ENCODE peak calls at places on chromosomes 4 and X, in ten cellular contexts. Y, L, J, H, G, A, P, C, Q and F are unnamed samples.

GRCh38 chr4:189823611-189824010 is 117.1 kb upstream of the FRG1 start:
- DNase-seq in A (no peak), Q (no peak), P (peak; percentile 91), H (no peak), C (no peak), J (no peak), L (no peak), G (no peak), Y (no peak), F (no peak)

GRCh38 chrX:133323450-133323849 is 91.8 kb downstream of the GPC4 start:
- DNase-seq in A (no peak), Q (no peak), Y (no peak), P (no peak), G (no peak), C (no peak), J (no peak), L (no peak), H (no peak), F (no peak)

GRCh38 chr4:168218663-168219062 is 99.9 kb downstream of the DDX60 start:
- DNase-seq in A (peak; percentile 76), Y (peak; percentile 32), J (peak; percentile 86), C (no peak), P (no peak), G (no peak), Q (peak; percentile 42), L (peak; percentile 86), H (no peak), F (no peak)

GRCh38 chr4:130479674-130480073 is 1383.7 kb downstream of the C4orf33 start:
- DNase-seq in A (no peak), Y (no peak), J (no peak), L (no peak), Q (no peak), P (no peak), H (no peak), C (no peak), G (no peak), F (no peak)

GRCh38 chr4:99462875-99463464 is 27.8 kb upstream of the ADH7 start:
- DNase-seq in C (peak; percentile 13), Q (peak; percentile 31), A (peak; percentile 89), Y (peak; percentile 84), J (peak; percentile 58), H (peak; percentile 27), L (peak; percentile 56), G (no peak), P (peak; percentile 78), F (no peak)

GRCh38 chr4:960736-961650 is 12.4 kb downstream of the DGKQ start:
- DNase-seq in J (no peak), A (no peak), P (no peak), Q (no peak), H (no peak), G (no peak), C (no peak), L (no peak), Y (no peak), F (no peak)

GRCh38 chr4:121192500-121192899 is 28.4 kb upstream of the TNIP3 start:
- DNase-seq in Q (peak; percentile 25), G (no peak), Y (peak; percentile 43), J (peak; percentile 36), A (peak; percentile 62), L (peak; percentile 39), C (no peak), H (no peak), P (peak; percentile 41), F (no peak)

GRCh38 chrX:9429767-9430166 is 35.1 kb upstream of the TBL1X start:
- DNase-seq in G (no peak), C (no peak), Q (no peak), H (no peak), Y (no peak), A (no peak), P (no peak), J (no peak), L (no peak), F (no peak)

GRCh38 chr4:83238849-83239248 is 45.7 kb downstream of the COQ2 start:
- DNase-seq in H (no peak), Q (no peak), L (no peak), C (no peak), P (no peak), J (no peak), Y (no peak), G (no peak), A (no peak), F (no peak)

GRCh38 chr4:77669911-77670590 is 64.4 kb downstream of the CXCL13 start:
- DNase-seq in Y (no peak), G (no peak), H (no peak), A (no peak), J (no peak), C (no peak), Q (no peak), L (no peak), P (no peak), F (no peak)

GRCh38 chr4:11182586-11183357 is 245.9 kb downstream of the HS3ST1 start:
- DNase-seq in A (peak; percentile 78), L (no peak), P (no peak), G (no peak), Q (no peak), H (no peak), J (no peak), C (no peak), Y (no peak), F (no peak)

GRCh38 chr4:54189140-54189539 is 40.0 kb upstream of the PDGFRA start:
- DNase-seq in P (no peak), L (peak; percentile 48), C (no peak), G (no peak), Y (peak; percentile 15), J (no peak), Q (no peak), H (no peak), A (peak; percentile 58), F (no peak)

GRCh38 chr4:83569967-83570366 is 34.1 kb downstream of the GPAT3 start:
- DNase-seq in L (no peak), Y (no peak), H (no peak), A (no peak), G (no peak), Q (no peak), J (no peak), P (no peak), C (no peak), F (no peak)

GRCh38 chr4:71063711-71064110 is 70.3 kb downstream of the DCK start:
- DNase-seq in J (no peak), Y (no peak), H (no peak), A (no peak), Q (no peak), G (no peak), L (no peak), C (no peak), P (no peak), F (no peak)

GRCh38 chr4:78569291-78569821 is 17.8 kb downstream of the ANXA3 start:
- DNase-seq in H (no peak), P (no peak), J (peak; percentile 75), Y (peak; percentile 68), Q (peak; percentile 36), L (peak; percentile 87), G (no peak), C (no peak), A (peak; percentile 92), F (no peak)